ENCODE peak calls at places on chromosomes 1 and 21, in eight cellular contexts. One of them, this sample, is unnamed.

GRCh38 chr1:184062640-184063280 is 11.2 kb downstream of the TSEN15 start:
- DNase-seq in ovary: no peak
- DNase-seq in tibial artery: no peak
- DNase-seq in kidney epithelial cell: no peak
- DNase-seq in GM20000: no peak
- DNase-seq in AG04450: no peak
- DNase-seq in choroid plexus epithelial cell: no peak
- DNase-seq in BJ: no peak
- DNase-seq in this sample: no peak

GRCh38 chr1:64242895-64243756 is 39.7 kb downstream of the UBE2U start:
- DNase-seq in ovary: no peak
- DNase-seq in tibial artery: no peak
- DNase-seq in kidney epithelial cell: no peak
- DNase-seq in GM20000: no peak
- DNase-seq in AG04450: no peak
- DNase-seq in choroid plexus epithelial cell: peak; percentile 79
- DNase-seq in BJ: no peak
- DNase-seq in this sample: no peak

GRCh38 chr1:99648107-99648506 is 2.2 kb downstream of the PALMD start:
- DNase-seq in ovary: no peak
- DNase-seq in tibial artery: no peak
- DNase-seq in kidney epithelial cell: no peak
- DNase-seq in GM20000: no peak
- DNase-seq in AG04450: no peak
- DNase-seq in choroid plexus epithelial cell: no peak
- DNase-seq in BJ: no peak
- DNase-seq in this sample: no peak

GRCh38 chr1:207818971-207819451 is 67.2 kb downstream of the CD46 start:
- DNase-seq in ovary: peak; percentile 29
- DNase-seq in tibial artery: peak; percentile 84
- DNase-seq in kidney epithelial cell: no peak
- DNase-seq in GM20000: no peak
- DNase-seq in AG04450: no peak
- DNase-seq in choroid plexus epithelial cell: peak; percentile 62
- DNase-seq in BJ: no peak
- DNase-seq in this sample: no peak

GRCh38 chr21:39715804-39716397 is 29.1 kb upstream of the IGSF5 start:
- DNase-seq in ovary: peak; percentile 22
- DNase-seq in tibial artery: no peak
- DNase-seq in kidney epithelial cell: peak; percentile 5
- DNase-seq in GM20000: peak; percentile 37
- DNase-seq in AG04450: peak; percentile 8
- DNase-seq in choroid plexus epithelial cell: peak; percentile 64
- DNase-seq in BJ: no peak
- DNase-seq in this sample: peak; percentile 16

GRCh38 chr1:33085332-33085731 is 4.4 kb downstream of the AZIN2 start:
- DNase-seq in ovary: no peak
- DNase-seq in tibial artery: no peak
- DNase-seq in kidney epithelial cell: no peak
- DNase-seq in GM20000: peak; percentile 4
- DNase-seq in AG04450: no peak
- DNase-seq in choroid plexus epithelial cell: no peak
- DNase-seq in BJ: no peak
- DNase-seq in this sample: no peak

GRCh38 chr1:12549106-12549459 is 68.9 kb downstream of the DHRS3 start:
- DNase-seq in ovary: peak; percentile 82
- DNase-seq in tibial artery: peak; percentile 80
- DNase-seq in kidney epithelial cell: no peak
- DNase-seq in GM20000: no peak
- DNase-seq in AG04450: no peak
- DNase-seq in choroid plexus epithelial cell: peak; percentile 58
- DNase-seq in BJ: no peak
- DNase-seq in this sample: no peak

GRCh38 chr1:211335507-211336157 is 9.0 kb downstream of the TRAF5 start:
- DNase-seq in ovary: no peak
- DNase-seq in tibial artery: no peak
- DNase-seq in kidney epithelial cell: no peak
- DNase-seq in GM20000: peak; percentile 46
- DNase-seq in AG04450: no peak
- DNase-seq in choroid plexus epithelial cell: no peak
- DNase-seq in BJ: no peak
- DNase-seq in this sample: no peak

GRCh38 chr1:228650141-228650540 is 85.1 kb upstream of the RHOU start:
- DNase-seq in ovary: peak; percentile 29
- DNase-seq in tibial artery: no peak
- DNase-seq in kidney epithelial cell: no peak
- DNase-seq in GM20000: no peak
- DNase-seq in AG04450: no peak
- DNase-seq in choroid plexus epithelial cell: no peak
- DNase-seq in BJ: no peak
- DNase-seq in this sample: no peak

GRCh38 chr1:2951856-2952255 is 69.4 kb upstream of the ACTRT2 start:
- DNase-seq in ovary: no peak
- DNase-seq in tibial artery: peak; percentile 49
- DNase-seq in kidney epithelial cell: no peak
- DNase-seq in GM20000: no peak
- DNase-seq in AG04450: no peak
- DNase-seq in choroid plexus epithelial cell: no peak
- DNase-seq in BJ: no peak
- DNase-seq in this sample: no peak

GRCh38 chr1:51792864-51793263 is 85.7 kb downstream of the NRDC start:
- DNase-seq in ovary: no peak
- DNase-seq in tibial artery: no peak
- DNase-seq in kidney epithelial cell: peak; percentile 35
- DNase-seq in GM20000: no peak
- DNase-seq in AG04450: peak; percentile 50
- DNase-seq in choroid plexus epithelial cell: peak; percentile 93
- DNase-seq in BJ: peak; percentile 17
- DNase-seq in this sample: no peak

GRCh38 chr1:172147541-172147940 is 272.9 kb upstream of the C1orf105 start:
- DNase-seq in ovary: no peak
- DNase-seq in tibial artery: no peak
- DNase-seq in kidney epithelial cell: no peak
- DNase-seq in GM20000: no peak
- DNase-seq in AG04450: no peak
- DNase-seq in choroid plexus epithelial cell: no peak
- DNase-seq in BJ: no peak
- DNase-seq in this sample: no peak

GRCh38 chr1:60911980-60912692 is 170.2 kb upstream of the NFIA start:
- DNase-seq in ovary: no peak
- DNase-seq in tibial artery: no peak
- DNase-seq in kidney epithelial cell: no peak
- DNase-seq in GM20000: no peak
- DNase-seq in AG04450: no peak
- DNase-seq in choroid plexus epithelial cell: no peak
- DNase-seq in BJ: no peak
- DNase-seq in this sample: no peak

GRCh38 chr1:41662061-41662655 is 177.7 kb upstream of the EDN2 start:
- DNase-seq in ovary: peak; percentile 64
- DNase-seq in tibial artery: peak; percentile 84
- DNase-seq in kidney epithelial cell: no peak
- DNase-seq in GM20000: peak; percentile 96
- DNase-seq in AG04450: peak; percentile 51
- DNase-seq in choroid plexus epithelial cell: peak; percentile 64
- DNase-seq in BJ: no peak
- DNase-seq in this sample: peak; percentile 61

GRCh38 chr21:44059710-44060109 is 47.5 kb upstream of the PWP2 start:
- DNase-seq in ovary: no peak
- DNase-seq in tibial artery: no peak
- DNase-seq in kidney epithelial cell: no peak
- DNase-seq in GM20000: no peak
- DNase-seq in AG04450: no peak
- DNase-seq in choroid plexus epithelial cell: no peak
- DNase-seq in BJ: no peak
- DNase-seq in this sample: no peak

GRCh38 chr1:6588893-6589481 is 9.2 kb downstream of the ZBTB48 start:
- DNase-seq in ovary: no peak
- DNase-seq in tibial artery: no peak
- DNase-seq in kidney epithelial cell: no peak
- DNase-seq in GM20000: no peak
- DNase-seq in AG04450: no peak
- DNase-seq in choroid plexus epithelial cell: no peak
- DNase-seq in BJ: no peak
- DNase-seq in this sample: no peak

GRCh38 chr1:36203554-36204346 is 20.5 kb upstream of the THRAP3 start:
- DNase-seq in ovary: peak; percentile 44
- DNase-seq in tibial artery: peak; percentile 88
- DNase-seq in kidney epithelial cell: no peak
- DNase-seq in GM20000: peak; percentile 2
- DNase-seq in AG04450: no peak
- DNase-seq in choroid plexus epithelial cell: peak; percentile 48
- DNase-seq in BJ: no peak
- DNase-seq in this sample: no peak

GRCh38 chr1:62924983-62925790 is 141.3 kb downstream of the ATG4C start:
- DNase-seq in ovary: no peak
- DNase-seq in tibial artery: no peak
- DNase-seq in kidney epithelial cell: no peak
- DNase-seq in GM20000: no peak
- DNase-seq in AG04450: no peak
- DNase-seq in choroid plexus epithelial cell: no peak
- DNase-seq in BJ: no peak
- DNase-seq in this sample: no peak

GRCh38 chr1:62926681-62927252 is 142.8 kb downstream of the ATG4C start:
- DNase-seq in ovary: no peak
- DNase-seq in tibial artery: no peak
- DNase-seq in kidney epithelial cell: no peak
- DNase-seq in GM20000: no peak
- DNase-seq in AG04450: no peak
- DNase-seq in choroid plexus epithelial cell: peak; percentile 11
- DNase-seq in BJ: no peak
- DNase-seq in this sample: no peak
- TF ChIP-seq CTCF in ovary: no peak
- TF ChIP-seq CTCF in tibial artery: no peak
- TF ChIP-seq CTCF in kidney epithelial cell: peak; percentile 18
- TF ChIP-seq CTCF in GM20000: no peak
- TF ChIP-seq CTCF in AG04450: no peak
- TF ChIP-seq CTCF in choroid plexus epithelial cell: peak; percentile 38
- TF ChIP-seq CTCF in BJ: no peak
- TF ChIP-seq CTCF in this sample: no peak

GRCh38 chr21:30733026-30733425 is 14.0 kb downstream of the KRTAP21-2 start:
- DNase-seq in ovary: no peak
- DNase-seq in tibial artery: no peak
- DNase-seq in kidney epithelial cell: no peak
- DNase-seq in GM20000: no peak
- DNase-seq in AG04450: no peak
- DNase-seq in choroid plexus epithelial cell: no peak
- DNase-seq in BJ: no peak
- DNase-seq in this sample: no peak
- TF ChIP-seq CTCF in ovary: no peak
- TF ChIP-seq CTCF in tibial artery: no peak
- TF ChIP-seq CTCF in kidney epithelial cell: no peak
- TF ChIP-seq CTCF in GM20000: no peak
- TF ChIP-seq CTCF in AG04450: no peak
- TF ChIP-seq CTCF in choroid plexus epithelial cell: no peak
- TF ChIP-seq CTCF in BJ: no peak
- TF ChIP-seq CTCF in this sample: no peak

DNA sequence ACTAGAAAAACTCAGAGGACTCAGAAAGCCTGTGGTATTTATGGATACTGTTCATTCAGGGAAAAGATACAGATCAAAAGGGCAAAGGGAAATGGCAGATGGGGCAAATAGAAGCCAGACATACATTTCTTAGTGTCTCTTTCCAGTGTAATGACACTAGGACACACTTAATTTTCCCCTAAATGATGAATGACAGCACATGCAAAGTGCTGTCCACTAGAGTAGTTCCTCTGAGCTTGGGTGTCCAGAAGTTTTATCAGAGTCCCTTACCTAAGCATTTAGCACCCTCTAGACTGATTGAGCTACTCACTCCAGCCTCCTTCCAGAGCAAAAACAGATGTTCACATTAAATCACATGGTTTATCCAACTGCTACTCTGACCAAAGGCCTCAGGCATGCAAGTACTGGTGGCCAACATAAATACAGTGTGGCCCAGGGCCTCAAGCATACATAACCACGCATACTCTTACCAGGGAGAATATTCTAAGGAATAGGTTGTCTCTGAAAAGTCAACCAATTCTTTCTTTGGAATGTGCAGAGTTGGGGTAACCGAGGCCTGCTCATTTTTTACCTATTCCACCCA is 166.9 kb downstream of the NCAM2 start:
- DNase-seq in ovary: no peak
- DNase-seq in tibial artery: no peak
- DNase-seq in kidney epithelial cell: peak; percentile 4
- DNase-seq in GM20000: no peak
- DNase-seq in AG04450: peak; percentile 88
- DNase-seq in choroid plexus epithelial cell: peak; percentile 98
- DNase-seq in BJ: peak; percentile 74
- DNase-seq in this sample: no peak
- TF ChIP-seq CTCF in ovary: no peak
- TF ChIP-seq CTCF in tibial artery: no peak
- TF ChIP-seq CTCF in kidney epithelial cell: no peak
- TF ChIP-seq CTCF in GM20000: no peak
- TF ChIP-seq CTCF in AG04450: no peak
- TF ChIP-seq CTCF in choroid plexus epithelial cell: no peak
- TF ChIP-seq CTCF in BJ: no peak
- TF ChIP-seq CTCF in this sample: no peak

DNA sequence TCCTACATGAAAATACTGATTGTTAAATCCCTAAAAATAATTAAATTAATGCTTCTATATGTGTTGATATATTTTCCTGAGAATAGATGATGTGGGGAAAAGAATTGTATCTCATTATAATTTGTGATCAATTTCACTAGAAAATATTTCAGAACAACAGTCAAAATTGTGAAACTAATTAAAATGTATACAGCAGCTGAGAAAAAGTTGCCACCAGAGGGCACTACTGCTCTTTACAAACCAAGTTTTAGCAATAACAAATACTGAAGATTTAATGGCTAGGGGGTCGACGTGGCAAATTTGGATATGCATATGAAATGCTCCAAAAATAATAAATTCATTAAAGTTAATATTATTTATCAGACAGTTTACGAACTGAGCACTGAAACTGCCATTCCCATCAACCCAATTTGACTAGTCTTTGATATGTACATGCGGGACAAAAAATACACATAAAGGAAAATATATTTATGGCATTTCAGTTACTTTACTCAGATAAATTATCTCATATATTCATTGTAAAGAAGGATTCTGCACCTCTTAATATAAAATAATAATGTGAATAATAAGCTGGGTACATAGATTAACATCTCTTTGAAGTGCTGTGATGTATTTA is 96.3 kb upstream of the TMPRSS15 start:
- DNase-seq in ovary: no peak
- DNase-seq in tibial artery: no peak
- DNase-seq in kidney epithelial cell: no peak
- DNase-seq in GM20000: no peak
- DNase-seq in AG04450: no peak
- DNase-seq in choroid plexus epithelial cell: peak; percentile 73
- DNase-seq in BJ: no peak
- DNase-seq in this sample: no peak
- TF ChIP-seq CTCF in ovary: no peak
- TF ChIP-seq CTCF in tibial artery: peak; percentile 49
- TF ChIP-seq CTCF in kidney epithelial cell: peak; percentile 70
- TF ChIP-seq CTCF in GM20000: peak; percentile 52
- TF ChIP-seq CTCF in AG04450: peak; percentile 28
- TF ChIP-seq CTCF in choroid plexus epithelial cell: peak; percentile 74
- TF ChIP-seq CTCF in BJ: peak; percentile 36
- TF ChIP-seq CTCF in this sample: peak; percentile 54

DNA sequence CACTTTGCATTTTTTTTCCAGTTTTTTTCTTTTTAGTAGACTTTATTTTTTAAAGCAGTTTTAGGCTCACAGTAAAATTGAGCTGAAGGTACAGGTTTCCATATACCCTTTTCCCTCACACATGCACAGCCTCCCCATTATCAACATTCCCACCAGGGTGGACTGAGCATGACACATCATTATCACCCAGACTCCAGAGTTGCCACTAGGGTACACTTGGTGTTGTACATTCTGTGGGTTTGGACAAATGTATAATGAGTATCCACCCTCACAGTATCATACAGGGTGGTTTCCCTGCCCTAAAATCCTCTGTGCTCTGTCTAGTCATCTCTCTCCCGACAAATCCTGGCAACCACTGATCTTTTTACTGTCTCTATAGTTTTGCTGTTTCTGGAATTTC is 3.0 kb upstream of the AIM2 start:
- DNase-seq in ovary: no peak
- DNase-seq in tibial artery: no peak
- DNase-seq in kidney epithelial cell: no peak
- DNase-seq in GM20000: no peak
- DNase-seq in AG04450: no peak
- DNase-seq in choroid plexus epithelial cell: no peak
- DNase-seq in BJ: no peak
- DNase-seq in this sample: no peak
- TF ChIP-seq CTCF in ovary: no peak
- TF ChIP-seq CTCF in tibial artery: no peak
- TF ChIP-seq CTCF in kidney epithelial cell: no peak
- TF ChIP-seq CTCF in GM20000: no peak
- TF ChIP-seq CTCF in AG04450: no peak
- TF ChIP-seq CTCF in choroid plexus epithelial cell: no peak
- TF ChIP-seq CTCF in BJ: no peak
- TF ChIP-seq CTCF in this sample: no peak